ENCODE peak calls at places on chromosomes 16 and 17, in seven cellular contexts. T is AG04450, E is A673, Z is tibial artery, V is prostate gland, N is pancreas, C is substantia nigra. J is an unnamed sample.

GRCh38 chr16:70383421-70383960 is 36.8 kb downstream of the DDX19A start:
- DNase-seq in V (no peak), N (no peak), T (no peak), C (no peak), E (no peak), Z (no peak), J (no peak)

GRCh38 chr16:3158498-3159314 is 23.9 kb downstream of the ZNF213 start:
- DNase-seq in V (peak), N (peak), C (no peak), E (peak), T (no peak), Z (peak), J (peak)

GRCh38 chr17:32487460-32488176 is 825 bp downstream of the CDK5R1 start:
- DNase-seq in C (no peak), T (no peak), V (no peak), E (no peak), Z (no peak), N (no peak), J (no peak)

GRCh38 chr16:4354512-4355409 is 3.6 kb upstream of the PAM16 start:
- DNase-seq in E (no peak), T (no peak), N (no peak), V (no peak), Z (no peak), C (no peak), J (no peak)

GRCh38 chr16:50644730-50645129 is 36.4 kb downstream of the SNX20 start:
- DNase-seq in V (no peak), E (no peak), Z (no peak), C (no peak), T (no peak), N (no peak), J (no peak)

GRCh38 chr17:30921544-30922196 is at the start of gene ADAP2:
- DNase-seq in E (no peak), Z (peak), N (peak), T (no peak), V (peak), C (no peak), J (no peak)

GRCh38 chr16:89052824-89053724 is 40.6 kb upstream of the ACSF3 start:
- DNase-seq in V (peak), C (no peak), T (no peak), Z (no peak), E (peak), N (no peak), J (peak)

GRCh38 chr16:84724619-84725307 is 25.0 kb downstream of the USP10 start:
- DNase-seq in V (no peak), Z (no peak), E (peak), T (no peak), N (no peak), C (no peak), J (no peak)

GRCh38 chr16:23920899-23921298 is 85.1 kb downstream of the PRKCB start:
- DNase-seq in V (no peak), Z (no peak), E (no peak), T (no peak), C (no peak), N (no peak), J (no peak)

GRCh38 chr16:73683804-73684203 is 612.8 kb upstream of the PSMD7 start:
- DNase-seq in E (no peak), T (no peak), V (no peak), N (no peak), Z (no peak), C (no peak), J (no peak)

GRCh38 chr17:78442648-78443128 is 64.2 kb downstream of the PGS1 start:
- DNase-seq in E (no peak), C (no peak), T (peak), N (no peak), V (no peak), Z (peak), J (no peak)

GRCh38 chr17:69525920-69526841 is 111.7 kb downstream of the MAP2K6 start:
- DNase-seq in E (peak), T (peak), N (peak), Z (peak), C (no peak), V (peak), J (no peak)

GRCh38 chr17:56601613-56602012 is 8.1 kb downstream of the NOG start:
- DNase-seq in C (no peak), V (no peak), Z (no peak), T (no peak), N (no peak), E (no peak), J (no peak)

GRCh38 chr16:68064791-68065365 is 20.3 kb upstream of the NFATC3 start:
- DNase-seq in E (peak), V (peak), Z (peak), N (peak), T (no peak), C (no peak), J (peak)

GRCh38 chr17:64230551-64231408 is 32.3 kb downstream of the TEX2 start:
- DNase-seq in N (no peak), T (peak), V (no peak), Z (no peak), E (no peak), C (no peak), J (no peak)

GRCh38 chr17:62628845-62629555 is 1.5 kb downstream of the MRC2 start:
- DNase-seq in V (no peak), T (no peak), N (no peak), Z (no peak), E (no peak), C (no peak), J (no peak)

GRCh38 chr16:84387021-84387420 is 18.7 kb downstream of the ATP2C2 start:
- DNase-seq in T (no peak), N (no peak), V (no peak), C (no peak), Z (no peak), E (no peak), J (no peak)

GRCh38 chr16:87344931-87345631 is 27.9 kb upstream of the C16orf95 start:
- DNase-seq in E (peak), Z (no peak), N (no peak), C (no peak), V (no peak), T (no peak), J (no peak)

GRCh38 chr17:35801583-35802224 is 6.3 kb upstream of the MMP28 start:
- DNase-seq in C (no peak), Z (peak), E (peak), T (no peak), V (peak), N (no peak), J (no peak)

GRCh38 chr17:68613739-68614298 is 12.7 kb upstream of the FAM20A start:
- DNase-seq in T (no peak), Z (peak), C (no peak), E (peak), N (no peak), V (no peak), J (no peak)

GRCh38 chr16:12311309-12311708 is 334.8 kb downstream of the SNX29 start:
- DNase-seq in C (no peak), V (no peak), Z (no peak), T (no peak), N (no peak), E (no peak), J (no peak)

GRCh38 chr17:77266891-77267341 is 126.1 kb downstream of the SEC14L1 start:
- DNase-seq in E (no peak), Z (no peak), C (no peak), T (no peak), V (no peak), N (no peak), J (no peak)

GRCh38 chr16:83113317-83113716 is 486.5 kb downstream of the CDH13 start:
- DNase-seq in V (no peak), T (no peak), N (no peak), C (no peak), Z (no peak), E (peak), J (no peak)

GRCh38 chr16:89123001-89123830 is 29.6 kb downstream of the ACSF3 start:
- DNase-seq in T (no peak), V (no peak), C (no peak), N (no peak), Z (no peak), E (no peak), J (no peak)

GRCh38 chr17:29148790-29149430 is 31.3 kb downstream of the MYO18A start:
- DNase-seq in V (peak), E (peak), T (peak), C (peak), N (peak), Z (peak), J (peak)

GRCh38 chr16:62253926-62254325 is 217.7 kb upstream of the CDH8 start:
- DNase-seq in T (no peak), E (peak), Z (no peak), V (peak), N (no peak), C (no peak), J (no peak)

GRCh38 chr16:56192971-56193936 is 2.0 kb downstream of the GNAO1 start:
- DNase-seq in C (peak), T (no peak), V (no peak), N (no peak), E (no peak), Z (no peak), J (no peak)

GRCh38 chr16:67926181-67926742 is 5.4 kb downstream of the CTRL start:
- DNase-seq in T (no peak), E (peak), Z (peak), N (peak), C (no peak), V (peak), J (no peak)

GRCh38 chr16:22092143-22092933 is at the start of gene VWA3A:
- DNase-seq in V (no peak), N (peak), T (peak), Z (no peak), C (no peak), E (no peak), J (peak)

GRCh38 chr16:57618306-57619132 is 9.9 kb upstream of the ADGRG1 start:
- DNase-seq in C (no peak), Z (no peak), N (no peak), T (no peak), V (peak), E (no peak), J (no peak)

GRCh38 chr16:57616871-57617270 is 11.6 kb upstream of the ADGRG1 start:
- DNase-seq in E (no peak), C (no peak), T (no peak), V (no peak), Z (no peak), N (no peak), J (no peak)

GRCh38 chr16:57619133-57619605 is 9.3 kb upstream of the ADGRG1 start:
- DNase-seq in T (no peak), C (no peak), V (no peak), E (no peak), N (no peak), Z (no peak), J (no peak)

GRCh38 chr16:57616241-57616640 is 12.2 kb upstream of the ADGRG1 start:
- DNase-seq in Z (no peak), N (peak), E (no peak), T (no peak), C (no peak), V (no peak), J (no peak)

DNA sequence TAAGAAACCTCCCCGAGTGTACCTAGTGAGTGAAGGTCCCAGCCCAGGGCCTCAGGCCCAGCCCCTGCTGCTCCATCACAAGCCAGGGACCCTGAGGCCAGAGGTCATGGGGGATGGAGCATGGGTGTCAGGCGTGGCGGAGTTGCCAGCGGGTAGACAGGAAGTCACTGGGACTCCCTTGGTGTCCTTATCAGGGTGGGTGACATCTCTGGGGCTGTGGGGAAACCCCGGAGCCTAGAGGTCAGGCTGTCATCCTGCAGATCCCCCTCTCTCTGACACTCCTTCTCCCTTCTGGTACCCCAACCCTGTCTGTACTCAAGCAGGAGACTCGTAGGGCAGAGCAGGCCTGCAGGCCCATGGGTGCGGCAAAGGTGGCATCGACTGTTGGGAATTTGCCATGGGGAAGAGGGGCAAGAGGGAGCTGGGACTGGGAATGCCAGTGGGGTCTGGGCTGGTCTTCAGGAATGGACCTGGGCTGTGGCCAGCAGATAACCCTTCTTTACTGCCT is 10.8 kb upstream of the ADGRG1 start:
- DNase-seq in V (no peak), N (no peak), Z (no peak), T (no peak), E (no peak), C (no peak), J (no peak)
- H3K27ac ChIP-seq in V (peak), N (peak), Z (no peak), T (no peak), E (no peak), C (no peak), J (no peak)

GRCh38 chr17:81101614-81102306 is 63.5 kb upstream of the PVALEF start:
- DNase-seq in Z (peak), T (peak), N (peak), E (peak), V (peak), C (peak), J (peak)
- H3K27ac ChIP-seq in Z (no peak), T (no peak), N (no peak), E (no peak), V (no peak), C (no peak), J (peak)

DNA sequence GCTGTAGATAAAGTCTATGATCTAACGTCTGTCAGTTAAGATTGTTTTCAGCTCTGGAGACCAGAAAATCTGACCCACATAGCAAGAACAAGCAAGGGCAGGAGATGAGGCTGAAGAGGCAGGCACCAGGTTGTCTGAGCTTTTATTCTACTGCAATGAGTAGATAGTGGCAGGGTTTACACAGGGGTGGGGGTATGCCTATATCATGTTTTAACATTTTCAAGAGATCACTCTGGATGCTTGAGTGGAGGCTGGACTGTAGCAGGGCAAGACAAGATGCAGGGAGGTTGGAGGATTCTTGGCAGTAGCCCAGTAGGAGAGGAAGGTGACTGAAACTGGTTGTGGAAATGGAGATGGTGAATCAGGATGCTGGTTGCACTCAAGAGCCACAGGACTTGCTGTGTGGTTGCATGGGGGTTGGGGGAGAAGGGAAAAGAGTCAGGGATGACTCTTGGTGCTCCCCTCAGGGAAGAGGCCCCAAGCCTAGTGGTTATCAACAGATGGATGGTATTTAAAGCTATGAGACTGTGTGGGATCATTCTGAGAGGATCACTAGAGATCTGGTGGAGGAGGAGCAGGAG is 143.1 kb upstream of the KCNJ18 start:
- DNase-seq in N (no peak), Z (no peak), T (no peak), C (no peak), V (no peak), E (no peak), J (peak)
- H3K27ac ChIP-seq in N (no peak), Z (no peak), T (peak), C (no peak), V (no peak), E (no peak), J (no peak)

GRCh38 chr17:5210853-5211252 is 19.2 kb upstream of the ZNF594 start:
- DNase-seq in C (no peak), N (no peak), V (no peak), T (no peak), Z (no peak), E (no peak), J (no peak)
- H3K27ac ChIP-seq in C (no peak), N (peak), V (no peak), T (no peak), Z (no peak), E (no peak), J (no peak)

J was measured in caudate nucleus.